ENCODE peak calls at places on chromosomes 3 and 15, in six cellular contexts. N is tibial artery, A is SK-MEL-5, V is GM12865, F is NCI-H1105, L is mesothelial cell of epicardium. B is an unnamed sample.

GRCh38 chr3:136390574-136390973 is 140.4 kb downstream of the PCCB start:
- DNase-seq in F (no peak), A (no peak), L (no peak), N (no peak), V (no peak), B (no peak)

GRCh38 chr15:29596266-29596665 is 226.0 kb downstream of the TJP1 start:
- DNase-seq in L (no peak), N (no peak), V (no peak), F (no peak), A (peak; percentile 51), B (no peak)

GRCh38 chr15:77825546-77825945 is 192.8 kb upstream of the LINGO1 start:
- DNase-seq in F (no peak), V (no peak), N (no peak), A (no peak), L (no peak), B (no peak)

GRCh38 chr15:99454941-99455795 is 110.6 kb upstream of the MEF2A start:
- DNase-seq in L (no peak), V (no peak), F (no peak), A (peak; percentile 9), N (peak; percentile 91), B (no peak)

GRCh38 chr15:93055211-93055763 is 33.7 kb downstream of the RGMA start:
- DNase-seq in L (no peak), F (no peak), N (no peak), A (no peak), V (no peak), B (no peak)

GRCh38 chr3:32843504-32844321 is 25.9 kb downstream of the TRIM71 start:
- DNase-seq in A (no peak), N (no peak), F (no peak), V (no peak), L (no peak), B (no peak)

GRCh38 chr3:64484289-64484992 is 203.4 kb downstream of the ADAMTS9 start:
- DNase-seq in N (peak; percentile 71), L (peak; percentile 58), V (peak; percentile 79), A (peak; percentile 84), F (peak; percentile 21), B (peak; percentile 88)

GRCh38 chr3:125213946-125214542 is 1.5 kb upstream of the SLC12A8 start:
- DNase-seq in F (no peak), L (no peak), A (no peak), V (no peak), N (no peak), B (no peak)

B was measured in iPS DF 6.9.